ENCODE peak calls at places on chromosomes 11 and 22, in ten cellular contexts. One of them, this sample, is unnamed.

GRCh38 chr11:37449146-37449545 is 851.1 kb upstream of the RAG2 start:
- DNase-seq in NCI-H460: peak
- DNase-seq in epithelial cell of proximal tubule: no peak
- DNase-seq in GM10248: no peak
- DNase-seq in HS-27A: peak
- DNase-seq in activated T-cell treated with anti-CD3 and anti-CD28 coated beads for 48 hours: no peak
- DNase-seq in cerebellum: no peak
- DNase-seq in pancreas: no peak
- DNase-seq in right lobe of liver: no peak
- DNase-seq in activated CD8-positive, alpha-beta memory T cell treated with anti-CD3 and anti-CD28 coated beads, Interleukin-2, amount 50 U/mL, for 48 hours: no peak
- DNase-seq in this sample: no peak

GRCh38 chr11:69293819-69294505 is at the start of gene MYEOV:
- DNase-seq in NCI-H460: no peak
- DNase-seq in epithelial cell of proximal tubule: no peak
- DNase-seq in GM10248: peak
- DNase-seq in HS-27A: no peak
- DNase-seq in activated T-cell treated with anti-CD3 and anti-CD28 coated beads for 48 hours: peak
- DNase-seq in cerebellum: no peak
- DNase-seq in pancreas: no peak
- DNase-seq in right lobe of liver: no peak
- DNase-seq in activated CD8-positive, alpha-beta memory T cell treated with anti-CD3 and anti-CD28 coated beads, Interleukin-2, amount 50 U/mL, for 48 hours: no peak
- DNase-seq in this sample: peak

GRCh38 chr11:112103446-112103845 is 16.8 kb downstream of the SDHD start:
- DNase-seq in NCI-H460: no peak
- DNase-seq in epithelial cell of proximal tubule: no peak
- DNase-seq in GM10248: no peak
- DNase-seq in HS-27A: no peak
- DNase-seq in activated T-cell treated with anti-CD3 and anti-CD28 coated beads for 48 hours: no peak
- DNase-seq in cerebellum: no peak
- DNase-seq in pancreas: no peak
- DNase-seq in right lobe of liver: no peak
- DNase-seq in activated CD8-positive, alpha-beta memory T cell treated with anti-CD3 and anti-CD28 coated beads, Interleukin-2, amount 50 U/mL, for 48 hours: no peak
- DNase-seq in this sample: no peak

GRCh38 chr22:31055322-31056159 is 25.6 kb upstream of the SMTN start:
- DNase-seq in NCI-H460: peak
- DNase-seq in epithelial cell of proximal tubule: peak
- DNase-seq in GM10248: no peak
- DNase-seq in HS-27A: peak
- DNase-seq in activated T-cell treated with anti-CD3 and anti-CD28 coated beads for 48 hours: no peak
- DNase-seq in cerebellum: peak
- DNase-seq in pancreas: peak
- DNase-seq in right lobe of liver: peak
- DNase-seq in activated CD8-positive, alpha-beta memory T cell treated with anti-CD3 and anti-CD28 coated beads, Interleukin-2, amount 50 U/mL, for 48 hours: no peak
- DNase-seq in this sample: no peak

GRCh38 chr11:128040603-128041002 is 546.8 kb downstream of the ETS1 start:
- DNase-seq in NCI-H460: no peak
- DNase-seq in epithelial cell of proximal tubule: no peak
- DNase-seq in GM10248: no peak
- DNase-seq in HS-27A: no peak
- DNase-seq in activated T-cell treated with anti-CD3 and anti-CD28 coated beads for 48 hours: no peak
- DNase-seq in cerebellum: no peak
- DNase-seq in pancreas: no peak
- DNase-seq in right lobe of liver: no peak
- DNase-seq in activated CD8-positive, alpha-beta memory T cell treated with anti-CD3 and anti-CD28 coated beads, Interleukin-2, amount 50 U/mL, for 48 hours: no peak
- DNase-seq in this sample: no peak

GRCh38 chr11:20158597-20159257 is 1.5 kb downstream of the DBX1 start:
- DNase-seq in NCI-H460: peak
- DNase-seq in epithelial cell of proximal tubule: no peak
- DNase-seq in GM10248: peak
- DNase-seq in HS-27A: no peak
- DNase-seq in activated T-cell treated with anti-CD3 and anti-CD28 coated beads for 48 hours: no peak
- DNase-seq in cerebellum: no peak
- DNase-seq in pancreas: peak
- DNase-seq in right lobe of liver: peak
- DNase-seq in activated CD8-positive, alpha-beta memory T cell treated with anti-CD3 and anti-CD28 coated beads, Interleukin-2, amount 50 U/mL, for 48 hours: no peak
- DNase-seq in this sample: no peak

GRCh38 chr11:47272706-47273105 is 2.8 kb downstream of the MADD start:
- DNase-seq in NCI-H460: no peak
- DNase-seq in epithelial cell of proximal tubule: no peak
- DNase-seq in GM10248: no peak
- DNase-seq in HS-27A: no peak
- DNase-seq in activated T-cell treated with anti-CD3 and anti-CD28 coated beads for 48 hours: no peak
- DNase-seq in cerebellum: no peak
- DNase-seq in pancreas: no peak
- DNase-seq in right lobe of liver: no peak
- DNase-seq in activated CD8-positive, alpha-beta memory T cell treated with anti-CD3 and anti-CD28 coated beads, Interleukin-2, amount 50 U/mL, for 48 hours: no peak
- DNase-seq in this sample: no peak

GRCh38 chr22:29380032-29380781 is 8.2 kb downstream of the AP1B1 start:
- DNase-seq in NCI-H460: no peak
- DNase-seq in epithelial cell of proximal tubule: no peak
- DNase-seq in GM10248: no peak
- DNase-seq in HS-27A: no peak
- DNase-seq in activated T-cell treated with anti-CD3 and anti-CD28 coated beads for 48 hours: no peak
- DNase-seq in cerebellum: no peak
- DNase-seq in pancreas: no peak
- DNase-seq in right lobe of liver: no peak
- DNase-seq in activated CD8-positive, alpha-beta memory T cell treated with anti-CD3 and anti-CD28 coated beads, Interleukin-2, amount 50 U/mL, for 48 hours: no peak
- DNase-seq in this sample: no peak

GRCh38 chr22:38314140-38314991 is 2.9 kb downstream of the CSNK1E start:
- DNase-seq in NCI-H460: no peak
- DNase-seq in epithelial cell of proximal tubule: no peak
- DNase-seq in GM10248: no peak
- DNase-seq in HS-27A: no peak
- DNase-seq in activated T-cell treated with anti-CD3 and anti-CD28 coated beads for 48 hours: no peak
- DNase-seq in cerebellum: no peak
- DNase-seq in pancreas: no peak
- DNase-seq in right lobe of liver: no peak
- DNase-seq in activated CD8-positive, alpha-beta memory T cell treated with anti-CD3 and anti-CD28 coated beads, Interleukin-2, amount 50 U/mL, for 48 hours: no peak
- DNase-seq in this sample: no peak

GRCh38 chr22:28864878-28865596 is 18.3 kb upstream of the ZNRF3 start:
- DNase-seq in NCI-H460: no peak
- DNase-seq in epithelial cell of proximal tubule: no peak
- DNase-seq in GM10248: no peak
- DNase-seq in HS-27A: no peak
- DNase-seq in activated T-cell treated with anti-CD3 and anti-CD28 coated beads for 48 hours: no peak
- DNase-seq in cerebellum: no peak
- DNase-seq in pancreas: peak
- DNase-seq in right lobe of liver: peak
- DNase-seq in activated CD8-positive, alpha-beta memory T cell treated with anti-CD3 and anti-CD28 coated beads, Interleukin-2, amount 50 U/mL, for 48 hours: no peak
- DNase-seq in this sample: no peak

GRCh38 chr22:45336971-45337431 is 27.3 kb downstream of the FAM118A start:
- DNase-seq in NCI-H460: no peak
- DNase-seq in epithelial cell of proximal tubule: no peak
- DNase-seq in GM10248: no peak
- DNase-seq in HS-27A: no peak
- DNase-seq in activated T-cell treated with anti-CD3 and anti-CD28 coated beads for 48 hours: no peak
- DNase-seq in cerebellum: peak
- DNase-seq in pancreas: peak
- DNase-seq in right lobe of liver: peak
- DNase-seq in activated CD8-positive, alpha-beta memory T cell treated with anti-CD3 and anti-CD28 coated beads, Interleukin-2, amount 50 U/mL, for 48 hours: no peak
- DNase-seq in this sample: no peak

GRCh38 chr11:59545179-59546020 is 34.1 kb downstream of the OR4D9 start:
- DNase-seq in NCI-H460: peak
- DNase-seq in epithelial cell of proximal tubule: no peak
- DNase-seq in GM10248: no peak
- DNase-seq in HS-27A: no peak
- DNase-seq in activated T-cell treated with anti-CD3 and anti-CD28 coated beads for 48 hours: no peak
- DNase-seq in cerebellum: no peak
- DNase-seq in pancreas: no peak
- DNase-seq in right lobe of liver: no peak
- DNase-seq in activated CD8-positive, alpha-beta memory T cell treated with anti-CD3 and anti-CD28 coated beads, Interleukin-2, amount 50 U/mL, for 48 hours: no peak
- DNase-seq in this sample: no peak

GRCh38 chr11:64150051-64150450 is 15.9 kb downstream of the MACROD1 start:
- DNase-seq in NCI-H460: no peak
- DNase-seq in epithelial cell of proximal tubule: no peak
- DNase-seq in GM10248: no peak
- DNase-seq in HS-27A: no peak
- DNase-seq in activated T-cell treated with anti-CD3 and anti-CD28 coated beads for 48 hours: no peak
- DNase-seq in cerebellum: no peak
- DNase-seq in pancreas: no peak
- DNase-seq in right lobe of liver: no peak
- DNase-seq in activated CD8-positive, alpha-beta memory T cell treated with anti-CD3 and anti-CD28 coated beads, Interleukin-2, amount 50 U/mL, for 48 hours: no peak
- DNase-seq in this sample: no peak

GRCh38 chr11:126006068-126006467 is 56.6 kb downstream of the CDON start:
- DNase-seq in NCI-H460: no peak
- DNase-seq in epithelial cell of proximal tubule: no peak
- DNase-seq in GM10248: no peak
- DNase-seq in HS-27A: no peak
- DNase-seq in activated T-cell treated with anti-CD3 and anti-CD28 coated beads for 48 hours: no peak
- DNase-seq in cerebellum: no peak
- DNase-seq in pancreas: no peak
- DNase-seq in right lobe of liver: no peak
- DNase-seq in activated CD8-positive, alpha-beta memory T cell treated with anti-CD3 and anti-CD28 coated beads, Interleukin-2, amount 50 U/mL, for 48 hours: no peak
- DNase-seq in this sample: no peak

GRCh38 chr11:64580387-64580786 is 10.6 kb upstream of the SLC22A12 start:
- DNase-seq in NCI-H460: no peak
- DNase-seq in epithelial cell of proximal tubule: no peak
- DNase-seq in GM10248: no peak
- DNase-seq in HS-27A: no peak
- DNase-seq in activated T-cell treated with anti-CD3 and anti-CD28 coated beads for 48 hours: no peak
- DNase-seq in cerebellum: peak
- DNase-seq in pancreas: no peak
- DNase-seq in right lobe of liver: peak
- DNase-seq in activated CD8-positive, alpha-beta memory T cell treated with anti-CD3 and anti-CD28 coated beads, Interleukin-2, amount 50 U/mL, for 48 hours: no peak
- DNase-seq in this sample: no peak